ENCODE peak calls at places on chromosomes 3 and 15, in eight cellular contexts. N is left colon; C is cardiac muscle cell; P is endothelial cell; Z is GF-D8; I is GM23248; A is activated CD4-positive, alpha-beta memory T cell treated with anti-CD3 and anti-CD28 coated beads, Interleukin-2, amount 10 ng/mL, durations not matched to agents 7 days and 5 days; Y is stimulated activated CD4-positive, alpha-beta T cell treated with anti-CD3 and anti-CD28 coated beads, TNF-alpha, amount 100 ng/mL, for 48 hours. W is an unnamed sample.

GRCh38 chr3:55486857-55487375 is at the start of gene WNT5A:
- DNase-seq in N (peak; percentile 40), C (peak; percentile 60), P (peak; percentile 55), Z (no peak), I (peak; percentile 72), A (no peak), Y (no peak), W (peak; percentile 52)

GRCh38 chr3:169699536-169700050 is 36.1 kb upstream of the MECOM start:
- DNase-seq in N (no peak), C (peak; percentile 92), P (no peak), Z (no peak), I (no peak), A (no peak), Y (no peak), W (no peak)

GRCh38 chr15:56390739-56391267 is 25.6 kb downstream of the TEX9 start:
- DNase-seq in N (no peak), C (peak; percentile 6), P (no peak), Z (no peak), I (no peak), A (no peak), Y (no peak), W (no peak)

GRCh38 chr15:43763819-43764446 is 12.8 kb downstream of the ELL3 start:
- DNase-seq in N (no peak), C (no peak), P (no peak), Z (no peak), I (no peak), A (no peak), Y (no peak), W (no peak)

GRCh38 chr3:167940241-167940640 is 155.5 kb downstream of the GOLIM4 start:
- DNase-seq in N (no peak), C (peak; percentile 9), P (no peak), Z (no peak), I (peak; percentile 8), A (no peak), Y (no peak), W (no peak)

GRCh38 chr3:149216195-149216869 is 5.3 kb downstream of the CP start:
- DNase-seq in N (peak; percentile 50), C (peak; percentile 54), P (no peak), Z (no peak), I (peak; percentile 7), A (no peak), Y (no peak), W (no peak)

GRCh38 chr15:71334874-71335273 is 219.6 kb downstream of the THSD4 start:
- DNase-seq in N (no peak), C (no peak), P (no peak), Z (no peak), I (peak; percentile 45), A (no peak), Y (no peak), W (no peak)

GRCh38 chr3:183975981-183976662 is 41.6 kb downstream of the ABCC5 start:
- DNase-seq in N (no peak), C (peak; percentile 16), P (no peak), Z (no peak), I (peak; percentile 30), A (no peak), Y (no peak), W (peak; percentile 58)

W was measured in DMS53.